ENCODE peak calls at places on chromosomes 6 and 20, in five cellular contexts. W is HCT116, A is K562, R is SK-N-SH, O is HepG2. G is an unnamed sample.

GRCh38 chr20:41339957-41340326 is 679 bp upstream of the LPIN3 start:
- DNase-seq in W (peak; percentile 76), A (peak; percentile 85), R (peak; percentile 87), O (peak; percentile 81), G (no peak)

GRCh38 chr6:42281016-42281533 is 63.4 kb upstream of the MRPS10 start:
- DNase-seq in W (no peak), A (no peak), R (no peak), O (no peak), G (no peak)

GRCh38 chr6:169420912-169421543 is 167.4 kb upstream of the THBS2 start:
- DNase-seq in W (peak; percentile 26), A (peak; percentile 71), R (peak; percentile 50), O (peak; percentile 22), G (no peak)

GRCh38 chr6:42163941-42164340 is 9.2 kb upstream of the GUCA1A start:
- DNase-seq in W (no peak), A (no peak), R (no peak), O (no peak), G (no peak)

GRCh38 chr20:51498765-51499540 is 43.6 kb downstream of the NFATC2 start:
- DNase-seq in W (no peak), A (no peak), R (no peak), O (no peak), G (no peak)

GRCh38 chr6:81613606-81614005 is 138.9 kb downstream of the TENT5A start:
- DNase-seq in W (no peak), A (no peak), R (no peak), O (no peak), G (no peak)

GRCh38 chr6:113414511-113414910 is 442.6 kb upstream of the MARCKS start:
- DNase-seq in W (peak; percentile 57), A (no peak), R (peak; percentile 26), O (peak; percentile 40), G (no peak)

GRCh38 chr6:42709871-42710270 is 12.5 kb downstream of the PRPH2 start:
- DNase-seq in W (no peak), A (no peak), R (no peak), O (no peak), G (no peak)

DNA sequence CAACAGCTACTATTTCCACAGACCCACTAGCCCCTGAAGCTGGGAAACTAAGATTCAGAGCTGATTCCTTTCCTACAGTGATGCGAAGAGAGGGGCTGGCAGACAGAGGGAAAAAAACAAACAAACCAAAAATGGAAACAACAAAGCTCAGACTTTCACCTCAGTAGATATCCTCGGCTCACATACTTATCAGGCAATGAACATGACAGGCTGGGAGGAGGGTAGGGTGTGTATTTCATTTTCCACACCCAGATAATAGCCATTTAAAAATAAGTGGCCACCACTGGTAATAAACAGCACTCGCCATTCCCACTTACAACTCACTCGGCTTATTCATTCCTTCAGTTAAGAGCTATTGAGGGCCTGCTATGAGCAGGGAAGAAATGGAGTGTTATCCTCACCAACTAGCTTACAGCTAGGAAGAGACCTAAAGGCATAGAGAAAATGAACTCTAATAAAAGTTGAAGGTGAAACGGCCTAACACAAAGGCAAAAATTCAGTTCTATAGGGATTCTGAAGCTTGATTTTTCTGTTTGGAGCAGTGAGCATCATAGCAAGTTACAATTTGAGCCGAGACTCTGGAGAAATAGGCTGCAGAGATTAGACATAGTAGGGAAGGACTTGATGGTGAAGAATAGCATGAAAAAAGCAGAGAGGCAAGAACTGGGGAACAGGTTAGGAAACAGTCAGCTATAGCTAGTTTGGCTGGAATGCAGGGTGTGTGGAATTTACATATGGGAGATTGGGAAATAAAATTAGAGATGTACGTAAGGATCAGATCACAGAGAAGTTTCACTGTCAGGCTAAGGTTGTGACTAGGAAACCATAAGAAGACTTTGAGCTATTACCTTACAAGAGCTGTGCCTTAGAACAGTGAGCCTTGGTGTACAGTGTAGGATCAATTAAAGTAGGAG is 31.8 kb upstream of the SPTLC3 start:
- DNase-seq in W (no peak), A (no peak), R (no peak), O (peak; percentile 74), G (no peak)
- TF ChIP-seq ZBTB33 in W (no peak), A (no peak), R (no peak), O (no peak), G (no peak)

DNA sequence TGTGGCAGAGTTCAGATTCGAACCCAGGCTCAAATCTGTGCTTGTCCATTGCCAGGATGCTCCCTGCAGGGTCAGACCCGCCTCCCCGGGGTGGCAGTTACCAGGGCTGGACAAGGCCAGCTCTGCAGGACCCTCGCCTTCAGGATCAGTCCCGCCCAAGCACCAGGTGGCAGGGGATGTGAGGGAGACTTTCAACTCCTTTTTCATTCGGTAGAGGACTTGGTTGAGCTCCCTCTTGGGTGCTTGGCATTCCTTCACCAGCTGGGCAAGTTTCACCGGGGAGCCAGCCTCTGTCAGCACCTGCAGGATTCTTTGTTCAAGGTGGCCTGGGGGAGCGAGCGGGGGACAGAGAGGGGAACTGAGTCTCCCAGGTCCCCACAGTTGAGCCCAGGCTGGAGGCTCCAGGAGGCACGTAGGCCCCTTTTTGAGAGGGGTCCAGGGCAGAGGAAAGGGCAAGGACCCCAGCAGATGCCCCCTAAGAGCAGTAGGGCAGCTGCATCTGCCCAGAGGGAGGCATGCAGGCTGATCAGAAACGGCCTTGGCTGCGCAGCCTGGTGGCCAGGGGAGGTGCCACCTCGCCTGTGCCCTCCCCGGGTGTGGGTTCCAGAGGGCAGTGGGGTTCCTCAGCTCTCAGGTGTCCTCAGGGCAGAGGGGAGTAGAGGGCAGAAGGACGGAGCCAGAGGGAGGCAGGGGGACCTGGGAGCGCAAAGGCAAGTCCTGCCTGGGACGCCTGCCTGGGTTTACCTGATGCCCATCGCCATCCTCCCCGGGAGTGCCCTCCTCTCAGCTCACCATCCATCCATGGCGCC is 3.9 kb downstream of the ZBP1 start:
- DNase-seq in W (no peak), A (no peak), R (no peak), O (no peak), G (no peak)
- TF ChIP-seq ZBTB33 in W (no peak), A (no peak), R (no peak), O (no peak), G (no peak)

GRCh38 chr6:160462551-160463109 is 114.5 kb downstream of the SLC22A3 start:
- DNase-seq in W (no peak), A (no peak), R (no peak), O (no peak), G (peak; percentile 69)
- TF ChIP-seq ZBTB33 in W (no peak), A (no peak), R (no peak), O (no peak), G (no peak)

DNA sequence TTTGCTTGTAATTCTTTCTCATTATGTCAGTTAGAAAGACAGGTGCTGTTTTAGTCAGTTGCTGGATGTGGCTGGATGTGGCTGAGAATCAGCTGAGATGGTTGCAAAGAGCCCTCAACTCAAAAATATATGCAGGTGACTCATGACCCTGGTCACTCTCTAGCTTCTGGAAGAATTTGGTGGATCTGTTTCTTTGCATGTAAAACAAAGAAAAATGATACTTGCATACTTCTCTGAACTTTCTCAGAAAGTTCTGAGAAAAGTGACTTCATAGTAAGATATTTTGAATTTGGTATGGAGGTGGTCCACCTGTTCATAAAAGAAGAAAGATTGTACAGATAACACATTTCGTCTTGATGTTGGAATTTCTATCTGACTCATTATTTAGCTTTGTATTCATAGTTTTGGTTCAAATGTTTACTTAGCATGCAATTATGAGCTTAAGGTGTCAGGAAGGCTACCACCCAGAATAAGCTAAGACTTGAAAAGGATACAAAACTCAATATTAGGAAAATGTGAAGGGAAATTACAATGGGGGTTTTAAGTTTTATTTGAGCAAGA is 163.2 kb upstream of the OLIG3 start:
- DNase-seq in W (no peak), A (no peak), R (no peak), O (no peak), G (no peak)
- TF ChIP-seq ZBTB33 in W (no peak), A (no peak), R (no peak), O (no peak), G (no peak)

DNA sequence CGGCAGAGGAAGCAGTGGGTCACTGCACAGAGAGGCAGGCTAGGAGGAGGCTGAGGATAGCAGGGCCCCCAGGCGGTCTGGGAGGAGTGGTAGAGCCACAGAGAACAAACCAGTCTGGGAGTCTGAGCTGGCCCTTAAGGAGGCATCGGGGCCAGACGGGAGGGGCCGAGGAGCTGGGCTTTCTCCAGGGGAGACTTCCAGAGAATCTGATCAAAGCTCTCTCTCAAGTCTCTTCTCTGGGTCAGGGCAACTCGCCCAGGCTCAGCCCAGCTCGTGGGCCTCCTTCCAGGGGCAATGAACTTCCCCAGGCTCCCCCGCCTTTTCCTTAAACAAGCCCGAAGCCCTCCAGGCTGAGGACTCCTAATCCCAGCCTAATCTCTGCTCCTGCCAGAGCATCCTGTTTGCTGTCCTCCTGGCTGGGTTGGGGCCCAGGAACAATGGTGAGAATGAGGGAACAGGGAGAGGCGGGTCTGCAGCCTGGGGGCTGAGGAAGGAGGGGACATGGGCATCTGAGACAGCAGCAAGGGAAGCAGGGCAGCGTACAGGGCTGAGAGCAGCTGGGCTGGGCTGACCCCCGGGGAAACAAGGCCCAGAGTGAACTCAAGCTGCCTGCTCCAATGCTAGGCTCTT is 173.6 kb downstream of the ANKRD60 start:
- DNase-seq in W (no peak), A (no peak), R (no peak), O (no peak), G (no peak)
- TF ChIP-seq ZBTB33 in W (no peak), A (no peak), R (no peak), O (no peak), G (no peak)

GRCh38 chr6:53702316-53702715 is 36.8 kb upstream of the KLHL31 start:
- DNase-seq in W (no peak), A (no peak), R (no peak), O (no peak), G (no peak)

GRCh38 chr6:53704700-53705099 is 39.1 kb upstream of the KLHL31 start:
- DNase-seq in W (no peak), A (no peak), R (no peak), O (no peak), G (no peak)

GRCh38 chr6:53703047-53703446 is 37.5 kb upstream of the KLHL31 start:
- DNase-seq in W (no peak), A (no peak), R (no peak), O (no peak), G (no peak)

GRCh38 chr6:53699462-53699861 is 33.9 kb upstream of the KLHL31 start:
- DNase-seq in W (no peak), A (no peak), R (no peak), O (no peak), G (no peak)

GRCh38 chr6:53701333-53702073 is 35.9 kb upstream of the KLHL31 start:
- DNase-seq in W (no peak), A (no peak), R (no peak), O (no peak), G (no peak)
- TF ChIP-seq ZBTB33 in W (no peak), A (no peak), R (no peak), O (no peak), G (no peak)

GRCh38 chr20:25308083-25308491 is 60.2 kb downstream of the PYGB start:
- DNase-seq in W (no peak), A (no peak), R (no peak), O (no peak), G (no peak)

GRCh38 chr20:25310268-25310920 is 62.5 kb downstream of the PYGB start:
- DNase-seq in W (peak; percentile 73), A (peak; percentile 61), R (peak; percentile 81), O (peak; percentile 99), G (peak; percentile 67)

GRCh38 chr20:25309395-25310267 is 61.7 kb downstream of the PYGB start:
- DNase-seq in W (peak; percentile 65), A (peak; percentile 52), R (peak; percentile 82), O (peak; percentile 82), G (no peak)

GRCh38 chr20:25306991-25307903 is 59.4 kb downstream of the PYGB start:
- DNase-seq in W (no peak), A (no peak), R (no peak), O (no peak), G (no peak)

GRCh38 chr20:25308671-25309394 is 60.9 kb downstream of the PYGB start:
- DNase-seq in W (peak; percentile 28), A (no peak), R (no peak), O (peak; percentile 28), G (no peak)
- TF ChIP-seq ZBTB33 in W (no peak), A (no peak), R (no peak), O (no peak), G (no peak)

G was measured in GM12878.